ENCODE peak calls at places on chromosome 4, in four cellular contexts. One of them, this sample, is unnamed.

GRCh38 chr4:21451032-21451431 is 497.5 kb downstream of the KCNIP4 start:
- DNase-seq in mucosa of descending colon: no peak
- DNase-seq in lower leg skin: no peak
- DNase-seq in neural crest cell: no peak
- DNase-seq in this sample: no peak

GRCh38 chr4:41072021-41072777 is 142.1 kb downstream of the APBB2 start:
- DNase-seq in mucosa of descending colon: no peak
- DNase-seq in lower leg skin: no peak
- DNase-seq in neural crest cell: no peak
- DNase-seq in this sample: no peak

GRCh38 chr4:143921160-143921559 is 15.8 kb upstream of the GYPE start:
- DNase-seq in mucosa of descending colon: peak
- DNase-seq in lower leg skin: no peak
- DNase-seq in neural crest cell: no peak
- DNase-seq in this sample: no peak

GRCh38 chr4:114481856-114482255 is 116.8 kb upstream of the UGT8 start:
- DNase-seq in mucosa of descending colon: no peak
- DNase-seq in lower leg skin: no peak
- DNase-seq in neural crest cell: no peak
- DNase-seq in this sample: no peak

GRCh38 chr4:77911842-77912450 is 49.3 kb downstream of the MRPL1 start:
- DNase-seq in mucosa of descending colon: no peak
- DNase-seq in lower leg skin: no peak
- DNase-seq in neural crest cell: no peak
- DNase-seq in this sample: no peak

GRCh38 chr4:37726666-37727065 is 40.5 kb upstream of the RELL1 start:
- DNase-seq in mucosa of descending colon: no peak
- DNase-seq in lower leg skin: no peak
- DNase-seq in neural crest cell: no peak
- DNase-seq in this sample: no peak

GRCh38 chr4:17561195-17561909 is 15.6 kb upstream of the LAP3 start:
- DNase-seq in mucosa of descending colon: no peak
- DNase-seq in lower leg skin: no peak
- DNase-seq in neural crest cell: no peak
- DNase-seq in this sample: no peak

GRCh38 chr4:78058591-78059523 is 1.7 kb downstream of the FRAS1 start:
- DNase-seq in mucosa of descending colon: peak
- DNase-seq in lower leg skin: peak
- DNase-seq in neural crest cell: peak
- DNase-seq in this sample: peak

GRCh38 chr4:174157106-174157607 is 126.3 kb downstream of the FBXO8 start:
- DNase-seq in mucosa of descending colon: no peak
- DNase-seq in lower leg skin: no peak
- DNase-seq in neural crest cell: no peak
- DNase-seq in this sample: no peak

GRCh38 chr4:75254745-75255144 is 259.5 kb downstream of the RCHY1 start:
- DNase-seq in mucosa of descending colon: no peak
- DNase-seq in lower leg skin: no peak
- DNase-seq in neural crest cell: no peak
- DNase-seq in this sample: no peak

GRCh38 chr4:83701041-83701440 is 165.1 kb downstream of the GPAT3 start:
- DNase-seq in mucosa of descending colon: no peak
- DNase-seq in lower leg skin: no peak
- DNase-seq in neural crest cell: no peak
- DNase-seq in this sample: no peak

GRCh38 chr4:18075823-18076433 is 54.4 kb upstream of the LCORL start:
- DNase-seq in mucosa of descending colon: peak
- DNase-seq in lower leg skin: no peak
- DNase-seq in neural crest cell: no peak
- DNase-seq in this sample: peak

GRCh38 chr4:123602007-123602406 is 205.4 kb downstream of the SPRY1 start:
- DNase-seq in mucosa of descending colon: no peak
- DNase-seq in lower leg skin: no peak
- DNase-seq in neural crest cell: no peak
- DNase-seq in this sample: no peak

GRCh38 chr4:8347660-8348059 is 78.1 kb downstream of the HTRA3 start:
- DNase-seq in mucosa of descending colon: no peak
- DNase-seq in lower leg skin: no peak
- DNase-seq in neural crest cell: no peak
- DNase-seq in this sample: peak

GRCh38 chr4:112982677-112983076 is 66.8 kb upstream of the ANK2 start:
- DNase-seq in mucosa of descending colon: no peak
- DNase-seq in lower leg skin: no peak
- DNase-seq in neural crest cell: no peak
- DNase-seq in this sample: no peak

GRCh38 chr4:37639551-37640293 is 46.5 kb downstream of the RELL1 start:
- DNase-seq in mucosa of descending colon: no peak
- DNase-seq in lower leg skin: no peak
- DNase-seq in neural crest cell: no peak
- DNase-seq in this sample: no peak

GRCh38 chr4:138898282-138898681 is 117.3 kb upstream of the NOCT start:
- DNase-seq in mucosa of descending colon: no peak
- DNase-seq in lower leg skin: no peak
- DNase-seq in neural crest cell: no peak
- DNase-seq in this sample: no peak

GRCh38 chr4:176189891-176190795 is 5.2 kb downstream of the SPATA4 start:
- DNase-seq in mucosa of descending colon: peak
- DNase-seq in lower leg skin: no peak
- DNase-seq in neural crest cell: no peak
- DNase-seq in this sample: no peak

GRCh38 chr4:130486186-130486585 is 1390.2 kb downstream of the C4orf33 start:
- DNase-seq in mucosa of descending colon: no peak
- DNase-seq in lower leg skin: no peak
- DNase-seq in neural crest cell: no peak
- DNase-seq in this sample: no peak

GRCh38 chr4:159267940-159268327 is 165.1 kb downstream of the RAPGEF2 start:
- DNase-seq in mucosa of descending colon: no peak
- DNase-seq in lower leg skin: no peak
- DNase-seq in neural crest cell: no peak
- DNase-seq in this sample: no peak

GRCh38 chr4:104896623-104897296 is 249.9 kb upstream of the TET2 start:
- DNase-seq in mucosa of descending colon: no peak
- DNase-seq in lower leg skin: no peak
- DNase-seq in neural crest cell: no peak
- DNase-seq in this sample: no peak

GRCh38 chr4:66433706-66434105 is 763.4 kb upstream of the EPHA5 start:
- DNase-seq in mucosa of descending colon: no peak
- DNase-seq in lower leg skin: no peak
- DNase-seq in neural crest cell: no peak
- DNase-seq in this sample: no peak

GRCh38 chr4:79626102-79626501 is 218.1 kb upstream of the GK2 start:
- DNase-seq in mucosa of descending colon: no peak
- DNase-seq in lower leg skin: no peak
- DNase-seq in neural crest cell: no peak
- DNase-seq in this sample: no peak

GRCh38 chr4:851701-852430 is 25.9 kb upstream of the CPLX1 start:
- DNase-seq in mucosa of descending colon: no peak
- DNase-seq in lower leg skin: no peak
- DNase-seq in neural crest cell: no peak
- DNase-seq in this sample: no peak

GRCh38 chr4:84847978-84848377 is 118.5 kb downstream of the WDFY3 start:
- DNase-seq in mucosa of descending colon: no peak
- DNase-seq in lower leg skin: no peak
- DNase-seq in neural crest cell: no peak
- DNase-seq in this sample: no peak

GRCh38 chr4:130233377-130234047 is 1137.6 kb downstream of the C4orf33 start:
- DNase-seq in mucosa of descending colon: no peak
- DNase-seq in lower leg skin: no peak
- DNase-seq in neural crest cell: no peak
- DNase-seq in this sample: no peak

GRCh38 chr4:145535202-145535601 is 53.5 kb downstream of the SMAD1 start:
- DNase-seq in mucosa of descending colon: no peak
- DNase-seq in lower leg skin: no peak
- DNase-seq in neural crest cell: no peak
- DNase-seq in this sample: no peak

GRCh38 chr4:14560577-14560976 is 441.7 kb upstream of the CPEB2 start:
- DNase-seq in mucosa of descending colon: no peak
- DNase-seq in lower leg skin: no peak
- DNase-seq in neural crest cell: no peak
- DNase-seq in this sample: no peak

GRCh38 chr4:147837435-147837834 is 105.5 kb downstream of the ARHGAP10 start:
- DNase-seq in mucosa of descending colon: no peak
- DNase-seq in lower leg skin: no peak
- DNase-seq in neural crest cell: no peak
- DNase-seq in this sample: no peak

GRCh38 chr4:128571747-128572146 is 237.8 kb upstream of the JADE1 start:
- DNase-seq in mucosa of descending colon: no peak
- DNase-seq in lower leg skin: peak
- DNase-seq in neural crest cell: no peak
- DNase-seq in this sample: no peak

GRCh38 chr4:99180367-99181169 is 36.5 kb upstream of the ADH4 start:
- DNase-seq in mucosa of descending colon: no peak
- DNase-seq in lower leg skin: no peak
- DNase-seq in neural crest cell: no peak
- DNase-seq in this sample: no peak

GRCh38 chr4:26953361-26953760 is 92.7 kb downstream of the STIM2 start:
- DNase-seq in mucosa of descending colon: no peak
- DNase-seq in lower leg skin: no peak
- DNase-seq in neural crest cell: no peak
- DNase-seq in this sample: no peak

GRCh38 chr4:23837366-23837765 is 52.5 kb downstream of the PPARGC1A start:
- DNase-seq in mucosa of descending colon: no peak
- DNase-seq in lower leg skin: no peak
- DNase-seq in neural crest cell: no peak
- DNase-seq in this sample: no peak

GRCh38 chr4:14176613-14177012 is 549.1 kb upstream of the BOD1L1 start:
- DNase-seq in mucosa of descending colon: no peak
- DNase-seq in lower leg skin: no peak
- DNase-seq in neural crest cell: no peak
- DNase-seq in this sample: no peak

GRCh38 chr4:101020956-101021355 is 326.4 kb downstream of the PPP3CA start:
- DNase-seq in mucosa of descending colon: no peak
- DNase-seq in lower leg skin: no peak
- DNase-seq in neural crest cell: no peak
- DNase-seq in this sample: no peak

GRCh38 chr4:88725143-88725542 is 27.5 kb upstream of the NAP1L5 start:
- DNase-seq in mucosa of descending colon: no peak
- DNase-seq in lower leg skin: no peak
- DNase-seq in neural crest cell: no peak
- DNase-seq in this sample: no peak

This sample was measured in stomach.